ENCODE peak calls at places on chromosomes 13 and 19, in eight cellular contexts. I, Q, H, B, X, V, O and F are unnamed samples.

GRCh38 chr13:75764251-75764650 is 128.1 kb downstream of the LMO7 start:
- DNase-seq in I (no peak), Q (no peak), H (no peak), B (no peak), X (no peak), V (no peak), O (no peak), F (no peak)

GRCh38 chr13:43908156-43909126 is 28.7 kb downstream of the LACC1 start:
- DNase-seq in I (no peak), Q (no peak), H (no peak), B (no peak), X (peak; percentile 14), V (no peak), O (no peak), F (peak; percentile 15)

GRCh38 chr19:49836176-49837008 is 14.6 kb upstream of the PTOV1 start:
- DNase-seq in I (no peak), Q (no peak), H (no peak), B (no peak), X (no peak), V (no peak), O (no peak), F (no peak)

GRCh38 chr19:54517483-54517882 is 14.9 kb downstream of the LAIR2 start:
- DNase-seq in I (peak; percentile 63), Q (peak; percentile 47), H (peak; percentile 9), B (peak; percentile 63), X (peak; percentile 32), V (no peak), O (no peak), F (peak; percentile 84)

GRCh38 chr13:48412100-48412556 is 785 bp downstream of the LPAR6 start:
- DNase-seq in I (no peak), Q (no peak), H (no peak), B (no peak), X (no peak), V (no peak), O (no peak), F (no peak)

GRCh38 chr19:29532097-29532496 is 6.3 kb downstream of the VSTM2B start:
- DNase-seq in I (peak; percentile 25), Q (no peak), H (no peak), B (no peak), X (no peak), V (no peak), O (no peak), F (no peak)

GRCh38 chr13:51913421-51914136 is 51.8 kb downstream of the CCDC70 start:
- DNase-seq in I (peak; percentile 36), Q (no peak), H (no peak), B (no peak), X (no peak), V (peak; percentile 44), O (no peak), F (no peak)

GRCh38 chr13:73059460-73060250 is 850 bp downstream of the KLF5 start:
- DNase-seq in I (peak; percentile 78), Q (peak; percentile 42), H (no peak), B (peak; percentile 38), X (peak; percentile 31), V (no peak), O (no peak), F (no peak)

GRCh38 chr13:71517004-71517403 is 350.0 kb downstream of the DACH1 start:
- DNase-seq in I (no peak), Q (no peak), H (no peak), B (no peak), X (no peak), V (no peak), O (no peak), F (no peak)

GRCh38 chr13:102599451-102600012 is 2.7 kb downstream of the TPP2 start:
- DNase-seq in I (no peak), Q (no peak), H (no peak), B (no peak), X (no peak), V (no peak), O (no peak), F (no peak)

GRCh38 chr19:16569609-16570320 is 2.5 kb downstream of the SLC35E1 start:
- DNase-seq in I (no peak), Q (no peak), H (no peak), B (no peak), X (no peak), V (no peak), O (no peak), F (no peak)

GRCh38 chr13:31072041-31072440 is 89.7 kb downstream of the HSPH1 start:
- DNase-seq in I (no peak), Q (no peak), H (no peak), B (no peak), X (no peak), V (no peak), O (no peak), F (no peak)

GRCh38 chr13:93151277-93151676 is 75.3 kb upstream of the GPC6 start:
- DNase-seq in I (no peak), Q (no peak), H (no peak), B (no peak), X (no peak), V (no peak), O (peak; percentile 29), F (peak; percentile 71)

GRCh38 chr19:48283908-48284307 is 14.0 kb downstream of the ZNF114 start:
- DNase-seq in I (no peak), Q (no peak), H (no peak), B (no peak), X (no peak), V (no peak), O (no peak), F (no peak)

GRCh38 chr19:15457701-15458484 is 6.5 kb downstream of the RASAL3 start:
- DNase-seq in I (no peak), Q (no peak), H (no peak), B (no peak), X (no peak), V (no peak), O (no peak), F (no peak)

GRCh38 chr13:42102961-42103688 is 54.7 kb downstream of the DGKH start:
- DNase-seq in I (no peak), Q (no peak), H (no peak), B (no peak), X (no peak), V (no peak), O (no peak), F (no peak)